ENCODE peak calls at places on chromosomes 13 and 19, in six cellular contexts. E is Peyer's patch, Y is stomach, M is ovary, D is body of pancreas, X is prostate gland. W is an unnamed sample. For H3K27me3, the result is how much of the 10 kb centered on the place peaks cover.

GRCh38 chr13:50123862-50124535 is 108.8 kb downstream of the KCNRG start:
- DNase-seq in E (peak), Y (peak), M (no peak), D (peak), X (peak), W (peak)

GRCh38 chr13:110306960-110307696 is at the start of the genes COL4A1 and COL4A2:
- DNase-seq in E (no peak), Y (no peak), M (peak), D (peak), X (peak), W (peak)

GRCh38 chr19:47351545-47351944 is 2.4 kb downstream of the DHX34 start:
- DNase-seq in E (no peak), Y (no peak), M (no peak), D (no peak), X (no peak), W (no peak)

GRCh38 chr19:24086974-24087595 is at the start of gene ZNF254:
- DNase-seq in E (peak), Y (peak), M (peak), D (peak), X (peak), W (peak)

GRCh38 chr13:38733146-38733545 is 46.3 kb downstream of the FREM2 start:
- DNase-seq in E (no peak), Y (no peak), M (no peak), D (no peak), X (no peak), W (no peak)

GRCh38 chr19:5676711-5677110 is 3.6 kb downstream of the MICOS13 start:
- DNase-seq in E (no peak), Y (no peak), M (no peak), D (no peak), X (no peak), W (no peak)

GRCh38 chr19:1668339-1669123 is 16.1 kb upstream of the TCF3 start:
- DNase-seq in E (peak), Y (no peak), M (no peak), D (no peak), X (no peak), W (no peak)

GRCh38 chr19:38661996-38662395 is 14.5 kb downstream of the ACTN4 start:
- DNase-seq in E (no peak), Y (peak), M (no peak), D (peak), X (peak), W (no peak)

GRCh38 chr19:18657590-18658365 is 20.9 kb downstream of the KLHL26 start:
- DNase-seq in E (no peak), Y (no peak), M (peak), D (peak), X (no peak), W (no peak)

GRCh38 chr13:20711301-20712044 is 8.0 kb downstream of the IL17D start:
- DNase-seq in E (no peak), Y (no peak), M (no peak), D (no peak), X (no peak), W (no peak)

GRCh38 chr13:105510363-105510762 is 1025.1 kb downstream of the EFNB2 start:
- DNase-seq in E (no peak), Y (no peak), M (no peak), D (no peak), X (no peak), W (no peak)

GRCh38 chr13:33454844-33455256 is 169.3 kb upstream of the STARD13 start:
- DNase-seq in E (no peak), Y (no peak), M (no peak), D (peak), X (no peak), W (no peak)

GRCh38 chr13:70353096-70353495 is 244.8 kb upstream of the KLHL1 start:
- DNase-seq in E (no peak), Y (no peak), M (no peak), D (no peak), X (no peak), W (no peak)

GRCh38 chr13:22198001-22198400 is 527.1 kb downstream of the FGF9 start:
- DNase-seq in E (no peak), Y (peak), M (no peak), D (peak), X (peak), W (no peak)

GRCh38 chr19:13860679-13861391 is 16.1 kb upstream of the NANOS3 start:
- DNase-seq in E (no peak), Y (no peak), M (peak), D (no peak), X (no peak), W (no peak)

GRCh38 chr13:104014803-104015645 is 948.8 kb upstream of the SLC10A2 start:
- DNase-seq in E (no peak), Y (no peak), M (no peak), D (no peak), X (no peak), W (no peak)

GRCh38 chr19:2594319-2594718 is 108.2 kb downstream of the GNG7 start:
- DNase-seq in E (no peak), Y (no peak), M (no peak), D (no peak), X (no peak), W (no peak)

GRCh38 chr13:93080587-93080986 is 146.0 kb upstream of the GPC6 start:
- DNase-seq in E (no peak), Y (no peak), M (no peak), D (no peak), X (peak), W (no peak)

GRCh38 chr13:43180837-43181236 is 157.5 kb downstream of the DNAJC15 start:
- DNase-seq in E (no peak), Y (no peak), M (no peak), D (no peak), X (no peak), W (no peak)

GRCh38 chr19:18141031-18141430 is 11.9 kb upstream of the PIK3R2 start:
- DNase-seq in E (no peak), Y (no peak), M (no peak), D (no peak), X (no peak), W (no peak)

GRCh38 chr13:24670927-24671326 is 9.3 kb upstream of the ATP12A start:
- DNase-seq in E (no peak), Y (no peak), M (no peak), D (no peak), X (no peak), W (no peak)

GRCh38 chr13:68173111-68173510 is 943.0 kb upstream of the PCDH9 start:
- DNase-seq in E (no peak), Y (no peak), M (no peak), D (no peak), X (no peak), W (no peak)

GRCh38 chr19:46599716-46600392 is 1.3 kb upstream of the CALM3 start:
- DNase-seq in E (peak), Y (no peak), M (no peak), D (no peak), X (no peak), W (no peak)

GRCh38 chr19:42287826-42288107 is 14.2 kb upstream of the PRR19 start:
- DNase-seq in E (no peak), Y (no peak), M (no peak), D (no peak), X (no peak), W (no peak)

GRCh38 chr19:42285546-42285945 is 16.4 kb upstream of the PRR19 start:
- DNase-seq in E (peak), Y (no peak), M (peak), D (no peak), X (no peak), W (no peak)

GRCh38 chr19:42287017-42287825 is 14.7 kb upstream of the PRR19 start:
- DNase-seq in E (no peak), Y (no peak), M (no peak), D (no peak), X (no peak), W (no peak)

GRCh38 chr19:42285988-42286348 is 16.0 kb upstream of the PRR19 start:
- DNase-seq in E (no peak), Y (no peak), M (no peak), D (no peak), X (no peak), W (no peak)

GRCh38 chr19:42286349-42287016 is 15.4 kb upstream of the PRR19 start:
- DNase-seq in E (no peak), Y (peak), M (peak), D (peak), X (no peak), W (peak)
- TF ChIP-seq POLR2A in E (no peak), Y (no peak), M (no peak), D (peak), X (peak), W (no peak)

GRCh38 chr13:26927511-26927910 is 166.9 kb upstream of the GPR12 start:
- DNase-seq in E (no peak), Y (no peak), M (no peak), D (no peak), X (no peak), W (no peak)
- H3K27me3 ChIP-seq in E (under half), Y (under half), M (under half), D (under half), X (under half), W (under half)

GRCh38 chr13:40981949-40982348 is 37.2 kb downstream of the ELF1 start:
- DNase-seq in E (no peak), Y (no peak), M (no peak), D (no peak), X (no peak), W (no peak)

GRCh38 chr13:40979232-40979631 is 39.9 kb downstream of the ELF1 start:
- DNase-seq in E (no peak), Y (no peak), M (no peak), D (no peak), X (no peak), W (no peak)

GRCh38 chr13:40982772-40983171 is 36.3 kb downstream of the ELF1 start:
- DNase-seq in E (peak), Y (no peak), M (no peak), D (peak), X (peak), W (peak)

GRCh38 chr13:40981361-40981760 is 37.8 kb downstream of the ELF1 start:
- DNase-seq in E (no peak), Y (no peak), M (no peak), D (no peak), X (no peak), W (no peak)

DNA sequence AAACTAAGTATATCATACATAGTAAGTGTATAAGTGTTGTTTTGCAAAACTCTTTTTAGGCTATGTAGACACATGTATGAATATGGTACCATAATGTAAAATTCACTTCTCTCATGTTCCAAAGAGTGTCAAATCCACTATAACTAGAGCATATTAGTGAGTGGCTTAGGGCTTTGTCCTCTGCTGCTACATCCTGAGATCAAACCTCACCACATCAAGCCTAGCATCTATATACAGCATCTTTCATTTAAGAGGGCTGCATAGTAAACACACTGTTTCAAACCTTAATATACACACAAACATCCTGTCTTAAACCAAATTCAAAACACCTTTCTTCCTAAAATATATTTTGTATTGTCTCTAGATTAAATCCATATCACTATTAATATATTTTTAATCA is 38.6 kb downstream of the ELF1 start:
- DNase-seq in E (no peak), Y (no peak), M (no peak), D (no peak), X (no peak), W (no peak)
- H3K4me3 ChIP-seq in E (peak), Y (peak), M (no peak), D (no peak), X (no peak), W (no peak)

GRCh38 chr19:50804420-50805272 is 14.4 kb downstream of the ACP4 start:
- DNase-seq in E (peak), Y (peak), M (peak), D (peak), X (peak), W (peak)
- TF ChIP-seq POLR2A in E (no peak), Y (no peak), M (peak), D (peak), X (peak), W (peak)

GRCh38 chr19:49016067-49016839 is 638 bp downstream of the LHB start:
- DNase-seq in E (no peak), Y (no peak), M (no peak), D (no peak), X (no peak), W (no peak)

GRCh38 chr19:49020342-49020741 is 3.5 kb upstream of the LHB start:
- DNase-seq in E (no peak), Y (peak), M (no peak), D (peak), X (no peak), W (no peak)

GRCh38 chr19:49019242-49019932 is 2.5 kb upstream of the LHB start:
- DNase-seq in E (peak), Y (peak), M (peak), D (peak), X (peak), W (peak)

GRCh38 chr19:49017041-49017665 is at the start of gene LHB:
- DNase-seq in E (no peak), Y (no peak), M (no peak), D (no peak), X (no peak), W (no peak)

DNA sequence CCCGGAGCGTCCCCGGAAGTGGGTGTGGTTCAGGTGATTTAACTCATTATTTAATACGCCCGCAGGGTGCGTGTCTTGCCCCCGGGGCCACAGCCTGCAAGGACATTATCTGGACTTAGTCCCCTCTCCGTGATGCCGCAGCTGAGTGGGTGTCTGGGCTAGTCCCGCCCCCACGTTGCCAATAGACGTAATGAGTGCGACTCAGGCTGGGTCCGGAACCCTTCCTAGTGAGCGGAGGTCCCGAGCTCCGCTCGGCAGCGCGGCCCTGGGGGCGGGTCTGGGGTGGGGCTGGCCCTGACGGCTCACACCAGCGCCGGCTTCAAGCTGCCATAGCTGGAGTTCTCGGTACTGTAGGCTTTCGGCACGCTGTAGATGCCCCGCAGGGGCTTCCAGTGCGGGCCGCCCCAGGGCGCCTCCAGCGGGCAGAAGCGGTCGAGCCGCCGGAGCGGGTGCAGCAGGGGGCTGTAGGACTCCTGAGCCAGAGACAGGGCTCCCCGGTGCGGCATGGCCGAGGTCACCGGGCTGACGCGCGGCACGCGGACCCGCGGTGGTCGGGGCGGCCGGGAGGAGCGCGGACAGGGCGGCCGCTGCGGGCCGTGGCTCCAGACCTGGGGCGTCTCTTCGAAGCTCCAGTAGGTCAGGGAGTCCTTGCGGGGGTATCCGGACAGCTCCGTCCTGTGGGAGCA is 918 bp upstream of the LHB start:
- DNase-seq in E (peak), Y (peak), M (peak), D (peak), X (no peak), W (peak)
- H3K27me3 ChIP-seq in E (under half), Y (under half), M (under half), D (under half), X (under half), W (under half)